ENCODE peak calls at places on chromosomes 11 and 22, in five cellular contexts. R is fibroblast of the aortic adventitia, S is MM.1S, O is psoas muscle, F is MCF 10A. K is an unnamed sample.

GRCh38 chr11:121406291-121406690 is 45.8 kb upstream of the SORL1 start:
- DNase-seq in F (no peak), R (no peak), S (no peak), O (no peak), K (no peak)

GRCh38 chr11:70480711-70481110 is 82.4 kb downstream of the CTTN start:
- DNase-seq in R (no peak), O (peak), F (no peak), S (no peak), K (no peak)

GRCh38 chr22:17910561-17911311 is 113.6 kb downstream of the MICAL3 start:
- DNase-seq in R (peak), S (peak), F (peak), O (peak), K (peak)

GRCh38 chr22:49008682-49009235 is 818.9 kb downstream of the BRD1 start:
- DNase-seq in F (no peak), R (no peak), S (no peak), O (peak), K (no peak)

GRCh38 chr11:47186937-47187681 is 875 bp upstream of the PACSIN3 start:
- DNase-seq in R (peak), F (no peak), S (peak), O (peak), K (peak)

GRCh38 chr22:36853407-36854099 is 7.3 kb upstream of the NCF4 start:
- DNase-seq in S (peak), F (peak), R (peak), O (peak), K (peak)

GRCh38 chr11:27471588-27472397 is 797 bp downstream of the LGR4 start:
- DNase-seq in R (no peak), O (peak), S (peak), F (peak), K (peak)

GRCh38 chr22:36673821-36674220 is 29.7 kb downstream of the CACNG2 start:
- DNase-seq in F (no peak), R (no peak), O (no peak), S (no peak), K (no peak)

GRCh38 chr11:120398184-120398583 is 62.0 kb downstream of the ARHGEF12 start:
- DNase-seq in F (no peak), R (peak), S (no peak), O (no peak), K (no peak)

GRCh38 chr11:2940930-2941821 is 12.0 kb upstream of the PHLDA2 start:
- DNase-seq in R (no peak), O (no peak), F (peak), S (no peak), K (no peak)

GRCh38 chr22:38957046-38957770 is at the start of gene APOBEC3A:
- DNase-seq in S (no peak), O (peak), F (peak), R (no peak), K (no peak)

GRCh38 chr11:117832511-117832910 is 8.0 kb upstream of the FXYD2 start:
- DNase-seq in F (no peak), O (no peak), R (no peak), S (no peak), K (no peak)

GRCh38 chr22:29907753-29908515 is 25.0 kb downstream of the MTMR3 start:
- DNase-seq in F (peak), O (peak), R (peak), S (no peak), K (no peak)

GRCh38 chr11:65498977-65499712 is at the start of gene MALAT1:
- DNase-seq in R (peak), O (peak), S (peak), F (peak), K (peak)

GRCh38 chr11:123681007-123681406 is 26.6 kb upstream of the SCN3B start:
- DNase-seq in S (no peak), F (no peak), R (no peak), O (no peak), K (no peak)

GRCh38 chr11:125807909-125808308 is 20.0 kb downstream of the PATE3 start:
- DNase-seq in O (no peak), R (peak), F (peak), S (no peak), K (no peak)

GRCh38 chr11:119378851-119379465 is 2.5 kb downstream of the USP2 start:
- DNase-seq in F (no peak), S (no peak), O (peak), R (no peak), K (no peak)

GRCh38 chr11:72758690-72759389 is 6.6 kb upstream of the ARAP1 start:
- DNase-seq in O (peak), S (no peak), F (no peak), R (peak), K (no peak)

GRCh38 chr11:86115542-86116385 is 46.9 kb upstream of the PICALM start:
- DNase-seq in R (peak), O (no peak), S (no peak), F (peak), K (no peak)

GRCh38 chr22:50676661-50677492 is 4.3 kb downstream of the SHANK3 start:
- DNase-seq in S (no peak), O (no peak), F (no peak), R (no peak), K (no peak)

GRCh38 chr11:117792992-117793391 is 4.0 kb downstream of the DSCAML1 start:
- DNase-seq in F (no peak), O (no peak), R (no peak), S (no peak), K (no peak)

GRCh38 chr22:46052801-46053562 is 76.0 kb upstream of the WNT7B start:
- DNase-seq in F (peak), S (peak), R (peak), O (peak), K (no peak)

GRCh38 chr11:125626381-125626950 is 1.5 kb downstream of the CHEK1 start:
- DNase-seq in O (no peak), R (no peak), S (peak), F (no peak), K (no peak)

GRCh38 chr11:65776196-65776595 is 4.6 kb downstream of the AP5B1 start:
- DNase-seq in F (peak), R (no peak), S (no peak), O (no peak), K (no peak)

GRCh38 chr11:65559951-65560537 is 1.9 kb upstream of the LTBP3 start:
- DNase-seq in R (peak), S (no peak), F (peak), O (no peak), K (no peak)

GRCh38 chr11:48261600-48261999 is 2.1 kb upstream of the OR4X1 start:
- DNase-seq in F (no peak), S (no peak), O (no peak), R (no peak), K (no peak)

GRCh38 chr11:95725169-95725568 is 64.4 kb downstream of the FAM76B start:
- DNase-seq in R (no peak), F (no peak), O (no peak), S (no peak), K (no peak)

GRCh38 chr22:20130319-20130718 is 1.3 kb upstream of the ZDHHC8 start:
- DNase-seq in F (peak), O (no peak), R (no peak), S (peak), K (no peak)

GRCh38 chr22:35835998-35836691 is 118.5 kb downstream of the APOL5 start:
- DNase-seq in S (no peak), R (peak), F (peak), O (no peak), K (no peak)

GRCh38 chr11:59708537-59708936 is 5.1 kb downstream of the OR10V1 start:
- DNase-seq in R (no peak), F (no peak), O (no peak), S (no peak), K (no peak)
- TF ChIP-seq CTCF in R (no peak), F (no peak), O (no peak), S (no peak), K (no peak)

GRCh38 chr11:31236052-31236652 is 133.4 kb downstream of the DCDC1 start:
- DNase-seq in R (peak), S (peak), O (no peak), F (peak), K (no peak)
- TF ChIP-seq CTCF in R (peak), S (peak), O (peak), F (peak), K (no peak)

DNA sequence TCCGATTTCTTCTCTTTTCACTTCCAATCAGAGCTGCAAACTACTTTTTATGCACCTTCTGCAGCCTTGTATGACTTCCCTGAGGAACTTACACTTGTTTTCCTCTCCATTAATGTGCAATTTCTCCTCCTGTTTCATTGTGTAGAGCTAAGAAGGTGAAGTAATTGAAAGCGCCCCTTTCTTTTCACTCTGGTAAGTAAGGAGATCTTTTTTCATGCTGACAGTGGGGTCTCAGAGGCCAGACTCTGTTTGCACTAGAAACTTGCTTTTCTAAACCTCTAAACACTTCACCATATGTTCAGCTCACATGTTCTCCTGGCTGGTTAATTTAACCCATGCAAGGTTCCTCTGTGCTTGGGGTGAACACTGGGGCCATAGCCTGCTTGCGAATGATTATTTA is 116.9 kb downstream of the FANCF start:
- DNase-seq in S (no peak), R (no peak), F (no peak), O (no peak), K (no peak)
- TF ChIP-seq CTCF in S (no peak), R (no peak), F (no peak), O (no peak), K (no peak)

DNA sequence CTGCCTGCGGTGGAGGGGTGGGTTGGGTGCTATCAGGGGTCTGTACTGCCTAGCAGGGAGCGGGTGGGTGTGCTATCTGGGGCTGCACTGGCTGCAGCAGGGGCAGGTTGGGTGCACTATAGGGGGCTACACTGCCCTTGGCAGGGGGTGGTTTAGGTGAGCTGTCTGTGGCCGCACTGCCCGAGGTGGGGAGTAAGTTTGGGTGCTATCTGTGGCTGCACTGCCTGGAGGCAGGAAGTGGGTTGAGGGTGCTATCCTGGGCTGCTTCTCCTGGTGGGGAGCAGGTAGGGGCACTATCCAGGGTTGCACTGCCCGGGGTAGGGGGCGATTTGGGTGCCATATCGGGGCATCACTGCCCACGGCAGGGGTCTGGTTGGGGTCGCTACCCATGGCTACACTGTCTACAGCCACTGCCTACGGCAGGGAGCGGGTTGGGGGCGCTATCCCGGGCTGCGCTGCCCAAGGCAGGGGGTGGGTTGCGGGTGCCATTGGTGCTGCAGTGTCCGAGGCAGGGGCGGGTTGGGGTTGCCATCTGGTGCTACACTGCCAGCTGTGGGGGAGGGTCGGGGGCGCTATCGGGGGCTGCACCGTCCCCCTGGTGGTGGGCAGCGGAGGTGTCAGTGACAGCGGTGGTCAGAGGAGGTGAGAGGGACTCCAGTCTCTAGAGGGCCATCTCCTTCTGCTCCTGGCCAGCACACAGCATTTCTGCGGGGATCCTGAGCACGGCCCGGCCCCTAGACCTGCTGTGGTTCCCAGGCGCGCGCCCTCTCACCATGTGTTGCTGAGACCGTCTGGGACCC is 1.3 kb upstream of the RFPL2 start:
- DNase-seq in O (no peak), R (no peak), S (no peak), F (no peak), K (peak)
- TF ChIP-seq CTCF in O (no peak), R (peak), S (no peak), F (no peak), K (no peak)

DNA sequence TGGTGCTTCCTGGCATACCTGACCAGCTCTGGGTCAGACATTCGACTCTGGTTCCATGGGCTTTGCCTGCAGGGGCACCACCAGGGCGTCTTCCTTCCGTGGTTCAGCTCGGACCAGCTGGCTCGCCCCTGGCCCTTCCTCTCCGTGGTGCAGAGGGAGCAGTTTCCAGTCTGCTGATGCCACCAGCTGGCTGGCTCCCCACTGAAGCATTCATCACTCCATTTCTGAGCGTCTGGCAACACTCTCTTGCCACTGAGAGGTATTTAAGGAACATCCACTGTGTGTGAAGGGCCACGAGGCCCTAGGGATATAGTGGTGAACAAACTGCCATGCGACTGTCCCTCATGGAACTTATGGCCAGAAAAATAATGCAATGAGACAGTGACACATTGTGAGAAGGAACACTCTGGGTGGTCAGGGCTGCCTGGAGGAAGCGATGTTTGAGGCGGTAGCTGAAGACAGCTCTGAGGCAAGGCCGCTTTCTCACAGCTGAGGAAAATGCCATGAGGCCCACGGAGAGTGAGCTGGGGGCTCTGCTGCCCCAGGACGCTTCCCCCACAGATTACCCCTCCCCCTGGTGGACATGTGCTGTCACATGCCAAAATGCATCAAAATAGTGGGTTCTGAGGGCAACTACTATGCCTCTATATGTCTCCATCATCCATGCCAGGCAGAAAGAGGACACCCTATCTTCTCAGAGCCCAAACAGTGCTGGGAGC is 44.9 kb upstream of the ARFGAP3 start:
- DNase-seq in R (no peak), F (no peak), S (no peak), O (peak), K (no peak)
- TF ChIP-seq CTCF in R (peak), F (no peak), S (peak), O (peak), K (peak)

GRCh38 chr11:114111369-114112042 is 52.0 kb downstream of the ZBTB16 start:
- DNase-seq in O (no peak), R (no peak), F (peak), S (no peak), K (no peak)
- TF ChIP-seq CTCF in O (no peak), R (no peak), F (no peak), S (no peak), K (no peak)

GRCh38 chr11:44133335-44133946 is 38.0 kb downstream of the EXT2 start:
- DNase-seq in F (peak), O (no peak), S (no peak), R (peak), K (no peak)
- TF ChIP-seq CTCF in F (peak), O (peak), S (peak), R (peak), K (peak)

DNA sequence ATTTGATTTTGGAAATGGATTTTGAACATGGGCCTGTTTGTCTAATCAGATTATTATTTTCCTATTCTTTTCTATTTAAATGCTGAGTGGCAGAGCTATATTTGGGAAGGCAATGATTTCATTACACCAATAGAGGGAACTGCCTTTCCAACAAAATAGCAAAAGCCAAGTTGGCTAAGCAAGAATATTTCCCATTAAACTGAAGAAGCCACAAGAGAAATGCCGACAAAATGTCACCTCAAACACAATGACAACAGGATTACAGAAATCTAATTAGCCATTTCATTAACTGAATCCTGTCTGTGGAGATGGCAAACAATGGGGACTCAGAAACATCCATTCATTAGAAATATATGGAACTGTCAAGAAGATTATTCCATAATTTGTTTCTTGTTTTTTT is 1593.1 kb upstream of the RAG2 start:
- DNase-seq in O (no peak), R (no peak), S (no peak), F (no peak), K (no peak)
- TF ChIP-seq CTCF in O (no peak), R (no peak), S (no peak), F (no peak), K (no peak)

K was measured in endothelial cell.